ENCODE peak calls at places on chromosomes 2 and 18, in six cellular contexts. One of them, this sample, is unnamed. For H3K4me1 and H3K36me3, the result is how much of the 10 kb centered on the place peaks cover.

GRCh38 chr2:161983896-161984295 is 90.1 kb downstream of the DPP4 start:
- DNase-seq in right lobe of liver: no peak
- DNase-seq in GM12878: no peak
- DNase-seq in heart right ventricle: no peak
- DNase-seq in psoas muscle: no peak
- DNase-seq in PC-9: no peak
- DNase-seq in this sample: no peak

GRCh38 chr2:220510668-220511067 is 883.2 kb downstream of the SLC4A3 start:
- DNase-seq in heart right ventricle: no peak
- DNase-seq in PC-9: no peak
- DNase-seq in GM12878: no peak
- DNase-seq in right lobe of liver: no peak
- DNase-seq in psoas muscle: no peak
- DNase-seq in this sample: no peak

GRCh38 chr2:207239754-207240494 is 74.2 kb upstream of the KLF7 start:
- DNase-seq in PC-9: no peak
- DNase-seq in heart right ventricle: no peak
- DNase-seq in right lobe of liver: no peak
- DNase-seq in psoas muscle: no peak
- DNase-seq in GM12878: no peak
- DNase-seq in this sample: no peak

GRCh38 chr18:75218064-75218463 is 7.5 kb downstream of the TSHZ1 start:
- DNase-seq in psoas muscle: no peak
- DNase-seq in right lobe of liver: no peak
- DNase-seq in PC-9: no peak
- DNase-seq in heart right ventricle: no peak
- DNase-seq in GM12878: no peak
- DNase-seq in this sample: no peak

GRCh38 chr2:79860233-79861058 is 347.6 kb downstream of the CTNNA2 start:
- DNase-seq in PC-9: no peak
- DNase-seq in heart right ventricle: no peak
- DNase-seq in psoas muscle: no peak
- DNase-seq in right lobe of liver: no peak
- DNase-seq in GM12878: no peak
- DNase-seq in this sample: peak

GRCh38 chr2:144925886-144926285 is 406.0 kb upstream of the ZEB2 start:
- DNase-seq in psoas muscle: no peak
- DNase-seq in PC-9: no peak
- DNase-seq in GM12878: no peak
- DNase-seq in right lobe of liver: no peak
- DNase-seq in heart right ventricle: no peak
- DNase-seq in this sample: no peak

GRCh38 chr18:3596324-3597158 is 146.6 kb downstream of the TGIF1 start:
- DNase-seq in psoas muscle: peak
- DNase-seq in PC-9: peak
- DNase-seq in right lobe of liver: peak
- DNase-seq in GM12878: no peak
- DNase-seq in heart right ventricle: peak
- DNase-seq in this sample: peak

GRCh38 chr2:75607988-75608683 is 38.4 kb upstream of the MRPL19 start:
- DNase-seq in right lobe of liver: no peak
- DNase-seq in psoas muscle: no peak
- DNase-seq in GM12878: no peak
- DNase-seq in PC-9: no peak
- DNase-seq in heart right ventricle: no peak
- DNase-seq in this sample: no peak

GRCh38 chr2:153165021-153165420 is 313.5 kb downstream of the RPRM start:
- DNase-seq in psoas muscle: no peak
- DNase-seq in right lobe of liver: no peak
- DNase-seq in heart right ventricle: no peak
- DNase-seq in GM12878: no peak
- DNase-seq in PC-9: no peak
- DNase-seq in this sample: no peak

GRCh38 chr2:8135051-8135675 is 546.7 kb upstream of the ID2 start:
- DNase-seq in right lobe of liver: no peak
- DNase-seq in GM12878: no peak
- DNase-seq in PC-9: no peak
- DNase-seq in heart right ventricle: peak
- DNase-seq in psoas muscle: no peak
- DNase-seq in this sample: no peak

GRCh38 chr2:14634885-14635871 is 2.7 kb downstream of the LRATD1 start:
- DNase-seq in GM12878: no peak
- DNase-seq in psoas muscle: peak
- DNase-seq in PC-9: peak
- DNase-seq in heart right ventricle: peak
- DNase-seq in right lobe of liver: peak
- DNase-seq in this sample: peak

GRCh38 chr2:45796500-45796899 is 145.0 kb downstream of the PRKCE start:
- DNase-seq in GM12878: no peak
- DNase-seq in PC-9: no peak
- DNase-seq in psoas muscle: no peak
- DNase-seq in heart right ventricle: no peak
- DNase-seq in right lobe of liver: no peak
- DNase-seq in this sample: no peak

GRCh38 chr2:121634354-121635307 is 14.6 kb downstream of the CLASP1 start:
- DNase-seq in PC-9: peak
- DNase-seq in GM12878: no peak
- DNase-seq in right lobe of liver: no peak
- DNase-seq in psoas muscle: no peak
- DNase-seq in heart right ventricle: no peak
- DNase-seq in this sample: no peak

GRCh38 chr2:33573657-33574056 is 25.4 kb downstream of the FAM98A start:
- DNase-seq in GM12878: no peak
- DNase-seq in psoas muscle: no peak
- DNase-seq in right lobe of liver: no peak
- DNase-seq in heart right ventricle: no peak
- DNase-seq in PC-9: no peak
- DNase-seq in this sample: no peak

GRCh38 chr2:99729104-99729503 is 239.3 kb upstream of the REV1 start:
- DNase-seq in right lobe of liver: no peak
- DNase-seq in GM12878: no peak
- DNase-seq in psoas muscle: no peak
- DNase-seq in PC-9: no peak
- DNase-seq in heart right ventricle: no peak
- DNase-seq in this sample: no peak

GRCh38 chr18:76604642-76605240 is 109.7 kb upstream of the ZNF516 start:
- DNase-seq in psoas muscle: no peak
- DNase-seq in right lobe of liver: no peak
- DNase-seq in heart right ventricle: no peak
- DNase-seq in GM12878: no peak
- DNase-seq in PC-9: no peak
- DNase-seq in this sample: no peak

GRCh38 chr2:210461401-210461800 is 15.2 kb downstream of the LANCL1 start:
- DNase-seq in heart right ventricle: no peak
- DNase-seq in GM12878: peak
- DNase-seq in PC-9: no peak
- DNase-seq in right lobe of liver: no peak
- DNase-seq in psoas muscle: no peak
- DNase-seq in this sample: no peak
- TF ChIP-seq CTCF in heart right ventricle: no peak
- TF ChIP-seq CTCF in GM12878: no peak
- TF ChIP-seq CTCF in PC-9: no peak
- TF ChIP-seq CTCF in right lobe of liver: no peak
- TF ChIP-seq CTCF in psoas muscle: no peak
- TF ChIP-seq CTCF in this sample: no peak

DNA sequence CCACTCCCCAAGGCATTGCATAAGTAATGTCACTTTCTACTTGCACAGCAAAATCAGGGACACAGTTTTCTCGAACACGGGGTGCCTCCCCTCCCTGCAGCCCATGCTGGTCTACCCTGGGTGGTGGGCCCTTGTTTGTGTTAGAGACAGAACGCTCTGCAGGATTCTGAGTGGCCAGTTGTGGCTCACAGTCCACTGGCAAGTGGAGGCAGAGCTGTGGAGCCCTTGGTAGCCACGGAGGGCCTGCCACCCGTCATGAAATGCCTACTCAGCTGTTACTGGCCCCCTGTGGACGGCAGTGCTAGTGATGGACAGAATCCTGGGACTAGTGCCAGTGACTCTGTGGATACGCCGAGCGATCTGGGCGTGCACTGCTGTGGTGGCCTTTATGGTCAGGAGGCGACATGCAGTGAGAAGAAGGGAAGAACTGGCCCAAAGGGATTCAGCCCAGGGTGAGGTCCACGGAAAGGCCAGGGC is 54.0 kb upstream of the TXNDC2 start:
- DNase-seq in GM12878: no peak
- DNase-seq in PC-9: no peak
- DNase-seq in psoas muscle: no peak
- DNase-seq in right lobe of liver: no peak
- DNase-seq in heart right ventricle: no peak
- DNase-seq in this sample: no peak
- H3K4me1 ChIP-seq in GM12878: under half
- H3K4me1 ChIP-seq in PC-9: under half
- H3K4me1 ChIP-seq in psoas muscle: under half
- H3K4me1 ChIP-seq in right lobe of liver: under half
- H3K4me1 ChIP-seq in heart right ventricle: under half
- H3K4me1 ChIP-seq in this sample: under half

GRCh38 chr2:200155652-200156051 is 150.8 kb upstream of the SPATS2L start:
- DNase-seq in GM12878: no peak
- DNase-seq in heart right ventricle: no peak
- DNase-seq in right lobe of liver: no peak
- DNase-seq in PC-9: no peak
- DNase-seq in psoas muscle: no peak
- DNase-seq in this sample: no peak
- H3K36me3 ChIP-seq in GM12878: under half
- H3K36me3 ChIP-seq in heart right ventricle: under half
- H3K36me3 ChIP-seq in right lobe of liver: under half
- H3K36me3 ChIP-seq in PC-9: under half
- H3K36me3 ChIP-seq in psoas muscle: under half
- H3K36me3 ChIP-seq in this sample: under half

GRCh38 chr2:71784734-71785549 is 331.6 kb downstream of the DYSF start:
- DNase-seq in psoas muscle: no peak
- DNase-seq in heart right ventricle: peak
- DNase-seq in right lobe of liver: no peak
- DNase-seq in GM12878: no peak
- DNase-seq in PC-9: peak
- DNase-seq in this sample: no peak
- TF ChIP-seq CTCF in psoas muscle: peak
- TF ChIP-seq CTCF in heart right ventricle: no peak
- TF ChIP-seq CTCF in right lobe of liver: no peak
- TF ChIP-seq CTCF in GM12878: no peak
- TF ChIP-seq CTCF in PC-9: no peak
- TF ChIP-seq CTCF in this sample: no peak

GRCh38 chr2:30385327-30385726 is 61.7 kb upstream of the LCLAT1 start:
- DNase-seq in PC-9: peak
- DNase-seq in psoas muscle: no peak
- DNase-seq in GM12878: no peak
- DNase-seq in heart right ventricle: no peak
- DNase-seq in right lobe of liver: no peak
- DNase-seq in this sample: no peak
- H3K4me1 ChIP-seq in PC-9: under half
- H3K4me1 ChIP-seq in psoas muscle: under half
- H3K4me1 ChIP-seq in GM12878: under half
- H3K4me1 ChIP-seq in heart right ventricle: under half
- H3K4me1 ChIP-seq in right lobe of liver: under half
- H3K4me1 ChIP-seq in this sample: under half

GRCh38 chr18:24168496-24168895 is 29.6 kb downstream of the CABYR start:
- DNase-seq in PC-9: no peak
- DNase-seq in right lobe of liver: no peak
- DNase-seq in psoas muscle: no peak
- DNase-seq in heart right ventricle: no peak
- DNase-seq in GM12878: no peak
- DNase-seq in this sample: no peak
- H3K36me3 ChIP-seq in PC-9: under half
- H3K36me3 ChIP-seq in right lobe of liver: under half
- H3K36me3 ChIP-seq in psoas muscle: under half
- H3K36me3 ChIP-seq in heart right ventricle: under half
- H3K36me3 ChIP-seq in GM12878: under half
- H3K36me3 ChIP-seq in this sample: under half

DNA sequence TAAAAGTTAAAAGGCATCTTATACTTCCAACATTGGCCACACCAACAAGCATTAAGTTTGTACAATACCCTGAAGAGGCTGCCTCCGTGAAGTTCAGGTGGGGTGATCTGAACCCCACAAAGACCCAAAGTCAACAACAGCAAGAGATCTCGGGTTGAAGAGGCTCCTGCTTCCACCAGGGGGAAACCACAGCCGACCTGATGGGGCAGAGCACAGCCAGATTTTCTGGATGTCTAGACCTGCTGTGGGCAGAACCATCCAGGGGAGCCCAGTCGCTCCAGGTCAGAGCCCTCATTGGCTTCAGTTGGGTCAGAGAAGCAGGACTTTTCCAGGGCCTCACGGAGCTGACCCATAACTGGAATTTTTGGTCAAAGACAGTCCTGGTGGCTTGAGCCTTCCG is 66.5 kb upstream of the ACKR3 start:
- DNase-seq in psoas muscle: no peak
- DNase-seq in heart right ventricle: no peak
- DNase-seq in GM12878: no peak
- DNase-seq in right lobe of liver: no peak
- DNase-seq in PC-9: no peak
- DNase-seq in this sample: no peak
- TF ChIP-seq CTCF in psoas muscle: peak
- TF ChIP-seq CTCF in heart right ventricle: no peak
- TF ChIP-seq CTCF in GM12878: peak
- TF ChIP-seq CTCF in right lobe of liver: no peak
- TF ChIP-seq CTCF in PC-9: peak
- TF ChIP-seq CTCF in this sample: peak

GRCh38 chr2:120352701-120353590 is 7.0 kb downstream of the INHBB start:
- DNase-seq in psoas muscle: peak
- DNase-seq in PC-9: peak
- DNase-seq in heart right ventricle: no peak
- DNase-seq in GM12878: no peak
- DNase-seq in right lobe of liver: no peak
- DNase-seq in this sample: no peak
- H3K4me1 ChIP-seq in psoas muscle: under half
- H3K4me1 ChIP-seq in PC-9: under half
- H3K4me1 ChIP-seq in heart right ventricle: under half
- H3K4me1 ChIP-seq in GM12878: under half
- H3K4me1 ChIP-seq in right lobe of liver: under half
- H3K4me1 ChIP-seq in this sample: under half

GRCh38 chr2:177537241-177537640 is 144.7 kb downstream of the AGPS start:
- DNase-seq in heart right ventricle: no peak
- DNase-seq in right lobe of liver: no peak
- DNase-seq in PC-9: no peak
- DNase-seq in GM12878: no peak
- DNase-seq in psoas muscle: no peak
- DNase-seq in this sample: no peak
- H3K36me3 ChIP-seq in heart right ventricle: under half
- H3K36me3 ChIP-seq in right lobe of liver: under half
- H3K36me3 ChIP-seq in PC-9: under half
- H3K36me3 ChIP-seq in GM12878: under half
- H3K36me3 ChIP-seq in psoas muscle: under half
- H3K36me3 ChIP-seq in this sample: under half

This sample was measured in BE2C.